ENCODE peak calls at places on chromosome 14, in five cellular contexts. I, R, N, W and M are unnamed samples.

GRCh38 chr14:74239848-74240793 is 872 bp downstream of the VSX2 start:
- DNase-seq in R (no peak), I (no peak), W (no peak), N (no peak), M (no peak)

GRCh38 chr14:51269634-51270033 is 29.6 kb downstream of the TMX1 start:
- DNase-seq in I (no peak), W (no peak), N (no peak), R (no peak), M (no peak)

GRCh38 chr14:90630407-90630806 is 185.8 kb downstream of the TTC7B start:
- DNase-seq in N (no peak), I (no peak), R (no peak), W (no peak), M (no peak)

GRCh38 chr14:90697577-90698206 is 118.5 kb downstream of the TTC7B start:
- DNase-seq in N (peak; percentile 58), I (peak; percentile 82), W (peak; percentile 81), R (peak; percentile 56), M (peak; percentile 23)

GRCh38 chr14:75591987-75592575 is 13.7 kb downstream of the FLVCR2 start:
- DNase-seq in I (no peak), W (no peak), R (no peak), N (no peak), M (no peak)

GRCh38 chr14:42335918-42336317 is 729.2 kb downstream of the LRFN5 start:
- DNase-seq in N (no peak), R (no peak), I (no peak), W (no peak), M (no peak)

GRCh38 chr14:104639889-104640548 is 35.4 kb upstream of the TMEM179 start:
- DNase-seq in R (peak; percentile 81), I (peak; percentile 85), W (no peak), N (peak; percentile 25), M (peak; percentile 62)

GRCh38 chr14:60221441-60221840 is 27.6 kb upstream of the PPM1A start:
- DNase-seq in W (no peak), I (no peak), N (no peak), R (no peak), M (no peak)

GRCh38 chr14:102356280-102356679 is 6.4 kb downstream of the CINP start:
- DNase-seq in I (no peak), N (no peak), R (no peak), W (no peak), M (no peak)

GRCh38 chr14:94975366-94975765 is 182.0 kb downstream of the DICER1 start:
- DNase-seq in I (no peak), N (no peak), R (no peak), W (no peak), M (no peak)

GRCh38 chr14:90295870-90296516 is 35.7 kb downstream of the NRDE2 start:
- DNase-seq in W (no peak), N (no peak), I (no peak), R (no peak), M (no peak)

GRCh38 chr14:95510804-95511203 is 5.6 kb downstream of the SYNE3 start:
- DNase-seq in W (no peak), N (no peak), I (no peak), R (no peak), M (no peak)

GRCh38 chr14:60775296-60775695 is 40.7 kb downstream of the MNAT1 start:
- DNase-seq in N (no peak), I (no peak), W (no peak), R (no peak), M (no peak)

GRCh38 chr14:62126885-62127478 is 364.8 kb downstream of the SNAPC1 start:
- DNase-seq in I (peak; percentile 63), R (peak; percentile 19), N (peak; percentile 62), W (no peak), M (no peak)

GRCh38 chr14:64337901-64338615 is 43.9 kb upstream of the ESR2 start:
- DNase-seq in W (no peak), N (no peak), I (peak; percentile 88), R (no peak), M (no peak)

GRCh38 chr14:93009471-93010117 is 86.6 kb downstream of the CHGA start:
- DNase-seq in W (no peak), N (no peak), I (no peak), R (no peak), M (no peak)

GRCh38 chr14:75831455-75831854 is 150.3 kb downstream of the TGFB3 start:
- DNase-seq in N (peak; percentile 1), R (no peak), W (no peak), I (no peak), M (no peak)

GRCh38 chr14:24277606-24278321 is 6.4 kb upstream of the RABGGTA start:
- DNase-seq in N (no peak), R (no peak), W (no peak), I (no peak), M (no peak)

GRCh38 chr14:59688224-59689170 is 111.9 kb upstream of the CCDC175 start:
- DNase-seq in N (no peak), I (peak; percentile 57), W (no peak), R (peak; percentile 21), M (peak; percentile 8)

GRCh38 chr14:54364555-54365415 is 32.0 kb upstream of the CDKN3 start:
- DNase-seq in I (no peak), N (no peak), W (no peak), R (no peak), M (no peak)

GRCh38 chr14:67487937-67488893 is at the start of gene TMEM229B:
- DNase-seq in W (peak; percentile 90), I (no peak), N (peak; percentile 85), R (peak; percentile 91), M (peak; percentile 90)

GRCh38 chr14:66944872-66945271 is 244.4 kb upstream of the GARIN2 start:
- DNase-seq in N (peak; percentile 15), I (peak; percentile 10), R (no peak), W (no peak), M (peak; percentile 10)

GRCh38 chr14:102962111-102962627 is 39.7 kb downstream of the AMN start:
- DNase-seq in I (no peak), R (no peak), N (no peak), W (no peak), M (no peak)